ENCODE peak calls at places on chromosomes 7 and 10, in eight cellular contexts. Y, P, M, B, T, A, Z and K are unnamed samples.

GRCh38 chr10:30433286-30433778 is 652 bp upstream of the MAP3K8 start:
- DNase-seq in Y (peak), P (peak), M (peak), B (no peak), T (no peak), A (peak), Z (peak), K (peak)

GRCh38 chr7:152145853-152146466 is 120.5 kb downstream of the GALNT11 start:
- DNase-seq in Y (peak), P (no peak), M (no peak), B (no peak), T (no peak), A (peak), Z (peak), K (peak)

GRCh38 chr10:126939706-126940105 is 34.5 kb downstream of the DOCK1 start:
- DNase-seq in Y (no peak), P (no peak), M (peak), B (no peak), T (no peak), A (no peak), Z (no peak), K (no peak)

GRCh38 chr7:73977626-73978618 is 50.1 kb upstream of the ELN start:
- DNase-seq in Y (peak), P (no peak), M (no peak), B (no peak), T (no peak), A (no peak), Z (peak), K (no peak)

GRCh38 chr10:110016037-110016436 is 8.3 kb downstream of the ADD3 start:
- DNase-seq in Y (no peak), P (no peak), M (no peak), B (no peak), T (no peak), A (peak), Z (no peak), K (peak)

GRCh38 chr10:3471927-3472704 is 299.5 kb upstream of the PITRM1 start:
- DNase-seq in Y (no peak), P (no peak), M (peak), B (no peak), T (no peak), A (peak), Z (no peak), K (no peak)

GRCh38 chr7:101691822-101692384 is 62.8 kb upstream of the MYL10 start:
- DNase-seq in Y (peak), P (no peak), M (no peak), B (no peak), T (no peak), A (no peak), Z (no peak), K (no peak)

GRCh38 chr7:84506151-84506550 is 311.6 kb upstream of the SEMA3A start:
- DNase-seq in Y (no peak), P (no peak), M (no peak), B (no peak), T (no peak), A (peak), Z (no peak), K (peak)

GRCh38 chr10:35451103-35452016 is 115.1 kb downstream of the CCNY start:
- DNase-seq in Y (no peak), P (peak), M (no peak), B (no peak), T (no peak), A (no peak), Z (no peak), K (no peak)

GRCh38 chr10:70776455-70777005 is 8.6 kb downstream of the TBATA start:
- DNase-seq in Y (no peak), P (no peak), M (no peak), B (no peak), T (no peak), A (no peak), Z (no peak), K (no peak)

GRCh38 chr10:108515821-108516220 is 1351.3 kb upstream of the SORCS1 start:
- DNase-seq in Y (no peak), P (no peak), M (no peak), B (no peak), T (no peak), A (no peak), Z (no peak), K (peak)

GRCh38 chr7:118525020-118525419 is 300.5 kb downstream of the ANKRD7 start:
- DNase-seq in Y (no peak), P (no peak), M (no peak), B (no peak), T (no peak), A (no peak), Z (no peak), K (no peak)

GRCh38 chr10:70579234-70580002 is 23.1 kb downstream of the PRF1 start:
- DNase-seq in Y (no peak), P (no peak), M (no peak), B (no peak), T (no peak), A (peak), Z (no peak), K (no peak)

GRCh38 chr10:42836096-42836495 is 53.5 kb downstream of the BMS1 start:
- DNase-seq in Y (no peak), P (no peak), M (no peak), B (no peak), T (no peak), A (no peak), Z (no peak), K (no peak)

GRCh38 chr7:36021367-36021766 is 131.7 kb upstream of the EEPD1 start:
- DNase-seq in Y (no peak), P (no peak), M (no peak), B (no peak), T (no peak), A (peak), Z (peak), K (peak)

GRCh38 chr7:130356760-130357611 is 12.4 kb downstream of the CPA5 start:
- DNase-seq in Y (no peak), P (peak), M (no peak), B (no peak), T (no peak), A (peak), Z (peak), K (peak)

GRCh38 chr7:94675356-94675755 is 19.4 kb upstream of the SGCE start:
- DNase-seq in Y (no peak), P (no peak), M (no peak), B (no peak), T (no peak), A (no peak), Z (no peak), K (peak)

GRCh38 chr10:18980084-18980629 is 68.4 kb upstream of the MALRD1 start:
- DNase-seq in Y (no peak), P (no peak), M (no peak), B (no peak), T (no peak), A (no peak), Z (no peak), K (no peak)

GRCh38 chr10:15420858-15421257 is 49.8 kb upstream of the FAM171A1 start:
- DNase-seq in Y (no peak), P (no peak), M (no peak), B (no peak), T (no peak), A (no peak), Z (no peak), K (no peak)

GRCh38 chr10:96470108-96470743 is 43.5 kb downstream of the TLL2 start:
- DNase-seq in Y (peak), P (no peak), M (peak), B (no peak), T (no peak), A (peak), Z (peak), K (peak)

GRCh38 chr10:5449823-5450222 is 37.5 kb downstream of the NET1 start:
- DNase-seq in Y (no peak), P (no peak), M (no peak), B (no peak), T (no peak), A (peak), Z (peak), K (peak)